ENCODE peak calls at places on chromosomes 7 and 10, in seven cellular contexts. H is CD4-positive, alpha-beta T cell; Q is keratinocyte; V is A549; Z is PC-9; Y is lower lobe of right lung; N is cardiac muscle cell. P is an unnamed sample.
A peak's percentile ranks its signal among the peaks of the same experiment; 100 is the strongest.

GRCh38 chr10:17793823-17794759 is 15.1 kb upstream of the MRC1 start:
- DNase-seq in H (no peak), Q (no peak), V (peak; percentile 79), Z (no peak), Y (no peak), N (no peak), P (no peak)

GRCh38 chr7:153408360-153409335 is 643.5 kb upstream of the DPP6 start:
- DNase-seq in H (no peak), Q (no peak), V (no peak), Z (no peak), Y (no peak), N (no peak), P (no peak)

GRCh38 chr10:33657154-33657900 is 322.9 kb upstream of the NRP1 start:
- DNase-seq in H (no peak), Q (no peak), V (peak; percentile 67), Z (no peak), Y (no peak), N (peak; percentile 79), P (no peak)

GRCh38 chr10:131885391-131886165 is 15.2 kb upstream of the PPP2R2D start:
- DNase-seq in H (peak; percentile 69), Q (no peak), V (peak; percentile 76), Z (peak; percentile 65), Y (peak; percentile 82), N (peak; percentile 84), P (peak; percentile 89)

GRCh38 chr7:19557726-19558470 is 150.9 kb downstream of the POLR1F start:
- DNase-seq in H (no peak), Q (no peak), V (no peak), Z (no peak), Y (no peak), N (no peak), P (no peak)

GRCh38 chr7:160958-161725 is 31.2 kb upstream of the FAM20C start:
- DNase-seq in H (no peak), Q (no peak), V (no peak), Z (no peak), Y (peak; percentile 36), N (no peak), P (peak; percentile 38)

GRCh38 chr7:5519515-5519928 is 95.9 kb upstream of the TNRC18 start:
- DNase-seq in H (no peak), Q (no peak), V (no peak), Z (peak; percentile 14), Y (no peak), N (no peak), P (no peak)

GRCh38 chr10:8485032-8485431 is 430.5 kb downstream of the GATA3 start:
- DNase-seq in H (no peak), Q (no peak), V (no peak), Z (no peak), Y (no peak), N (no peak), P (no peak)

GRCh38 chr10:33743429-33743857 is 409.0 kb upstream of the NRP1 start:
- DNase-seq in H (no peak), Q (no peak), V (no peak), Z (no peak), Y (no peak), N (no peak), P (peak; percentile 87)

GRCh38 chr10:71268751-71269150 is 50.3 kb upstream of the SLC29A3 start:
- DNase-seq in H (no peak), Q (no peak), V (no peak), Z (no peak), Y (no peak), N (no peak), P (no peak)

GRCh38 chr7:64882341-64883112 is 20.5 kb upstream of the ZNF273 start:
- DNase-seq in H (no peak), Q (no peak), V (no peak), Z (no peak), Y (peak; percentile 69), N (no peak), P (peak; percentile 30)

GRCh38 chr7:64880322-64881297 is 22.5 kb upstream of the ZNF273 start:
- DNase-seq in H (no peak), Q (no peak), V (no peak), Z (no peak), Y (no peak), N (no peak), P (no peak)

GRCh38 chr7:64883113-64883905 is 19.8 kb upstream of the ZNF273 start:
- DNase-seq in H (no peak), Q (no peak), V (no peak), Z (no peak), Y (no peak), N (no peak), P (no peak)

GRCh38 chr7:64879800-64880199 is 23.3 kb upstream of the ZNF273 start:
- DNase-seq in H (no peak), Q (no peak), V (no peak), Z (no peak), Y (no peak), N (no peak), P (no peak)

GRCh38 chr7:64881461-64882287 is 21.4 kb upstream of the ZNF273 start:
- DNase-seq in H (no peak), Q (no peak), V (no peak), Z (no peak), Y (no peak), N (no peak), P (no peak)
- H3K9me3 ChIP-seq in H (no peaks in the 10 kb centered on the region), Q (peaks cover 7% of the 10 kb centered on the region), V (peaks cover 44% of the 10 kb centered on the region), Z (no peaks in the 10 kb centered on the region), Y (no peaks in the 10 kb centered on the region), N (no peaks in the 10 kb centered on the region), P (no peaks in the 10 kb centered on the region)

GRCh38 chr7:98877692-98878364 is 504 bp upstream of the TRRAP start:
- DNase-seq in H (no peak), Q (no peak), V (no peak), Z (no peak), Y (no peak), N (no peak), P (no peak)

GRCh38 chr7:98879989-98880337 is 1.6 kb downstream of the TRRAP start:
- DNase-seq in H (no peak), Q (no peak), V (no peak), Z (no peak), Y (no peak), N (no peak), P (no peak)

GRCh38 chr7:98878365-98879197 is at the start of gene TRRAP:
- DNase-seq in H (peak; percentile 63), Q (no peak), V (peak; percentile 79), Z (peak; percentile 76), Y (peak; percentile 82), N (peak; percentile 90), P (peak; percentile 82)

GRCh38 chr7:98880485-98880884 is 2.2 kb downstream of the TRRAP start:
- DNase-seq in H (no peak), Q (no peak), V (no peak), Z (no peak), Y (no peak), N (no peak), P (no peak)

DNA sequence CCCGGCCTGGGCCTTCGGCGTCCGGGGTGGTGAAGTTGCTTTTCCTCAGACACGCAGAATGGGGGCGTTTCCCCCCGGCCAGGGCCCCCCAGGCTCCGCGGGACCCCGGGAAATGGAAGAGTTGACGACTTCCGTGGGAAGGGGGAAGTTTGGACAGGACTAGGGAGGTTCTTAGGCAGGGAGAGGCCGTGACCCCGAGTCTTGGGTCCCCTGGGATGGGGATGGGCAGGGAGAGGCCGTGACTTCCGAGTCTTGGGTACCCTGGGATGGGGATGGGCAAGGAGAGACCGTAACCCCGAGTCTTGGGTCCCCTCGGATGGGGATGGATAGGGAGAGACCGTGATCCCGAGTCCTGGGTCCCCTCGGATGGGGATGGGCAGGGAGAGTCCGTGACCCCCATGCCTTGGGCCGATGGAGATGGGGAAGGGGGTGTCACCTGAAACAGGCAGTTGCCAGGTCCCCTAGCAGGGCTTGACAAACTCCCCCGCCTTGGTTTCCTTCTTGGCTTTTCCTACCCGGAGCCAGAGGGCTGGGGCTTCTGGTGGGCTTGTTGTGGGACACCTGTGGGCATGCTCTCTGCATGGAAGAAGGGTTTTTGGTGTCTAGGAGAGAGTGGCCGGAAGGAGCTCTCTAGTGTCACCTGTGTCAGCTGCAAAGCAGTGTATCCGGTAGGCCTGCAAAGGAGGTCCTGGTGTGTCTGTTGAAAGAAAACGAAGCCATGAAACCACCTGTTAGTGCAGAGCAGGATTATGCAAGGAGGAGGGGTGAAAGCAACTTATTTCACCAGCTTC is 1.1 kb downstream of the TRRAP start:
- DNase-seq in H (peak; percentile 70), Q (peak; percentile 44), V (peak; percentile 51), Z (peak; percentile 37), Y (no peak), N (peak; percentile 8), P (peak; percentile 60)
- TF ChIP-seq CTCF in H (peak; percentile 71), Q (peak; percentile 44), V (no peak), Z (peak; percentile 65), Y (peak; percentile 7), N (peak; percentile 24), P (no peak)

GRCh38 chr7:87432536-87432935 is 42.9 kb downstream of the ABCB4 start:
- DNase-seq in H (no peak), Q (no peak), V (no peak), Z (no peak), Y (no peak), N (no peak), P (no peak)

GRCh38 chr7:87435546-87435945 is 39.9 kb downstream of the ABCB4 start:
- DNase-seq in H (no peak), Q (no peak), V (no peak), Z (peak; percentile 10), Y (no peak), N (no peak), P (no peak)
- H3K9me3 ChIP-seq in H (no peaks in the 10 kb centered on the region), Q (no peaks in the 10 kb centered on the region), V (no peaks in the 10 kb centered on the region), Z (no peaks in the 10 kb centered on the region), Y (no peaks in the 10 kb centered on the region), N (no peaks in the 10 kb centered on the region), P (no peaks in the 10 kb centered on the region)

GRCh38 chr7:37535841-37536240 is 87.2 kb upstream of the ELMO1 start:
- DNase-seq in H (no peak), Q (no peak), V (no peak), Z (no peak), Y (no peak), N (no peak), P (no peak)

GRCh38 chr7:37531225-37531624 is 82.6 kb upstream of the ELMO1 start:
- DNase-seq in H (no peak), Q (no peak), V (no peak), Z (no peak), Y (no peak), N (no peak), P (no peak)

GRCh38 chr7:37536706-37537105 is 88.0 kb upstream of the ELMO1 start:
- DNase-seq in H (no peak), Q (no peak), V (no peak), Z (no peak), Y (no peak), N (no peak), P (no peak)

GRCh38 chr7:37538945-37539344 is 90.3 kb upstream of the ELMO1 start:
- DNase-seq in H (no peak), Q (no peak), V (no peak), Z (no peak), Y (no peak), N (no peak), P (no peak)

DNA sequence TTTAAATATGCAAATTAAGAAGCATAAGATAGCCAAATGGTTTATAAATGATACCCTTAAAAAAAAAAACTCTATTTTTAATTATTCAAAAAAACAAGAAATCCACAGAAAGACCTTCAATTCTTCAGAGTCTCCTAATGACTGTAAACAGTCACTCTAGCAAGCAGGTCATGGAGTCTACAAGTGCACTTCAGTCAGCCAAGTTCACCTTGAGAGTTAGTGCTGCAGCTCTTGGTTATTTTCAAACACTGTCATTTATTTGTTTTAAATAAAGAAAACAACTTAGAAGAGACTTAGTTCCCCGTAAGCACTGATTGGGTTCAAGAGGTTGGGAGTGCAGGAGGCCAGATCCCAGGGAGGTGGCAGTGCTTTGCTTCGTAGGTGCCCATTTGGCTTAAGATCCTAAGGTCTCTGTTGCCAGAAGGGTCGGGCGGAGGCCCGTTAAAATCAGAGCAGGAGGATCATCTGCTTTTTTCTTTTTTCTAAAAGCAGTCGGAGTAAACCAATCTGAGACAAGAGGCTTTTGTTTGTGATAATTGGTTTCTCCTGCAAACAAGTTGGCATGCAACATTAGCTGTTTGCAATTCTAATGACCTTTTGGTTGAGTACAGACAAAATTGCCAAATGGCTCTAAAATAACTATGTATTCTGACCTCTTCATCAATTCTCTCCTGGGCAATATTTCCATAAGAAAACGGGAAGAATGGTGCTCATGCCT is 86.4 kb upstream of the ELMO1 start:
- DNase-seq in H (no peak), Q (no peak), V (no peak), Z (no peak), Y (no peak), N (no peak), P (no peak)
- TF ChIP-seq CTCF in H (no peak), Q (no peak), V (no peak), Z (no peak), Y (no peak), N (no peak), P (no peak)